ENCODE peak calls at places on chromosomes 12 and 14, in ten cellular contexts. B, S, T, D, N, R, O, H, F and P are unnamed samples.

GRCh38 chr14:34138175-34138574 is 187.3 kb upstream of the EGLN3 start:
- DNase-seq in O (no peak), B (no peak), T (no peak), F (no peak), H (no peak), R (no peak), D (no peak), N (no peak), S (no peak), P (no peak)

GRCh38 chr14:95237121-95237876 is 80.0 kb upstream of the DICER1 start:
- DNase-seq in N (no peak), F (no peak), H (no peak), B (no peak), D (no peak), S (no peak), R (no peak), T (no peak), O (no peak), P (no peak)

GRCh38 chr14:38762436-38762835 is 340.6 kb downstream of the SEC23A start:
- DNase-seq in H (no peak), R (no peak), S (no peak), B (no peak), T (no peak), F (no peak), N (no peak), D (no peak), O (no peak), P (no peak)

GRCh38 chr12:50325890-50326391 is 42.6 kb upstream of the LIMA1 start:
- DNase-seq in D (no peak), N (no peak), O (no peak), B (no peak), H (no peak), R (no peak), T (no peak), F (no peak), S (peak), P (no peak)

GRCh38 chr14:32560213-32560857 is 231.2 kb downstream of the AKAP6 start:
- DNase-seq in B (peak), S (peak), D (peak), F (peak), O (peak), R (no peak), T (no peak), N (peak), H (peak), P (peak)

GRCh38 chr12:68319988-68320623 is 12.1 kb downstream of the MDM1 start:
- DNase-seq in B (no peak), R (no peak), H (no peak), F (no peak), N (no peak), T (no peak), S (peak), O (peak), D (no peak), P (no peak)

GRCh38 chr14:21268612-21269251 is 510 bp downstream of the HNRNPC start:
- DNase-seq in R (no peak), N (peak), F (no peak), H (peak), O (peak), D (peak), B (no peak), T (peak), S (peak), P (peak)

GRCh38 chr14:103684871-103685270 is 30.4 kb downstream of the XRCC3 start:
- DNase-seq in N (no peak), S (no peak), T (no peak), H (no peak), F (no peak), O (no peak), B (no peak), D (no peak), R (no peak), P (no peak)

GRCh38 chr14:104746071-104746545 is 6.8 kb upstream of the SIVA1 start:
- DNase-seq in T (no peak), F (no peak), H (no peak), B (no peak), O (no peak), S (no peak), R (no peak), D (no peak), N (no peak), P (no peak)

GRCh38 chr14:104120281-104120741 is 18.1 kb upstream of the KIF26A start:
- DNase-seq in T (no peak), R (no peak), H (no peak), O (no peak), F (no peak), S (no peak), N (no peak), D (no peak), B (no peak), P (no peak)

GRCh38 chr14:51823706-51824105 is 36.7 kb upstream of the GNG2 start:
- DNase-seq in T (no peak), N (no peak), S (peak), O (no peak), R (no peak), B (no peak), D (no peak), F (no peak), H (no peak), P (no peak)

GRCh38 chr14:63182967-63183366 is 21.3 kb upstream of the RHOJ start:
- DNase-seq in N (no peak), B (peak), F (no peak), S (no peak), R (no peak), H (no peak), D (no peak), O (no peak), T (no peak), P (no peak)

GRCh38 chr12:124718458-124718857 is 145.2 kb downstream of the SCARB1 start:
- DNase-seq in T (no peak), R (no peak), O (no peak), B (no peak), F (no peak), N (no peak), H (no peak), S (no peak), D (no peak), P (no peak)

GRCh38 chr12:76470028-76470939 is 89.3 kb downstream of the OSBPL8 start:
- DNase-seq in O (peak), T (no peak), F (no peak), N (peak), H (no peak), D (no peak), B (peak), R (no peak), S (peak), P (no peak)

GRCh38 chr12:16389594-16389993 is 42.1 kb downstream of the MGST1 start:
- DNase-seq in N (peak), T (no peak), B (no peak), R (no peak), O (peak), D (no peak), S (peak), F (no peak), H (no peak), P (no peak)

GRCh38 chr12:25256826-25257225 is 6.1 kb upstream of the KRAS start:
- DNase-seq in F (no peak), D (no peak), S (no peak), B (no peak), O (no peak), T (no peak), N (no peak), H (no peak), R (no peak), P (no peak)

GRCh38 chr12:53196486-53196885 is 10.6 kb downstream of the ITGB7 start:
- DNase-seq in T (no peak), N (no peak), R (no peak), B (no peak), D (no peak), S (no peak), O (no peak), H (no peak), F (no peak), P (no peak)

GRCh38 chr12:4069046-4070010 is 196.1 kb upstream of the PARP11 start:
- DNase-seq in T (no peak), R (no peak), B (no peak), S (no peak), H (no peak), F (no peak), D (no peak), O (no peak), N (no peak), P (no peak)

GRCh38 chr12:72547593-72547992 is 275.4 kb downstream of the TRHDE start:
- DNase-seq in H (no peak), B (no peak), D (no peak), F (no peak), N (no peak), S (peak), R (no peak), T (no peak), O (no peak), P (no peak)

GRCh38 chr12:54296393-54297121 is 4.3 kb downstream of the NFE2 start:
- DNase-seq in F (no peak), H (no peak), B (no peak), S (no peak), O (no peak), T (no peak), N (peak), D (no peak), R (no peak), P (no peak)

GRCh38 chr14:21299562-21300130 is 19.8 kb downstream of the RPGRIP1 start:
- DNase-seq in R (no peak), H (no peak), N (no peak), T (no peak), D (no peak), S (no peak), B (no peak), F (no peak), O (no peak), P (no peak)

GRCh38 chr14:104545151-104545931 is 34.2 kb upstream of the C14orf180 start:
- DNase-seq in N (no peak), R (no peak), S (no peak), F (no peak), H (no peak), D (no peak), T (no peak), O (peak), B (no peak), P (peak)

GRCh38 chr14:68399971-68400370 is 392.9 kb downstream of the ZFP36L1 start:
- DNase-seq in N (no peak), O (no peak), B (no peak), F (no peak), H (no peak), D (no peak), R (no peak), S (no peak), T (no peak), P (no peak)

GRCh38 chr12:22543246-22544037 is 900 bp downstream of the C2CD5 start:
- DNase-seq in R (no peak), T (peak), H (peak), B (no peak), D (peak), N (no peak), F (peak), O (peak), S (peak), P (peak)

GRCh38 chr12:82593901-82594396 is 92.8 kb upstream of the TMTC2 start:
- DNase-seq in T (no peak), O (no peak), R (no peak), D (no peak), S (no peak), N (no peak), B (no peak), F (no peak), H (no peak), P (peak)

GRCh38 chr12:124512667-124513296 is 54.6 kb downstream of the NCOR2 start:
- DNase-seq in T (no peak), H (no peak), O (peak), D (peak), F (no peak), B (peak), S (peak), R (no peak), N (no peak), P (peak)

GRCh38 chr14:52327374-52328226 is 13.5 kb downstream of the PTGER2 start:
- DNase-seq in T (no peak), F (no peak), O (no peak), D (no peak), N (no peak), R (no peak), B (no peak), S (peak), H (no peak), P (no peak)

GRCh38 chr14:66468778-66469367 is 17.3 kb upstream of the CCDC196 start:
- DNase-seq in D (no peak), N (no peak), T (no peak), B (no peak), S (no peak), H (no peak), R (no peak), O (no peak), F (no peak), P (no peak)

GRCh38 chr14:61527325-61528100 is 167.8 kb upstream of the HIF1A start:
- DNase-seq in B (no peak), T (no peak), R (no peak), H (no peak), O (no peak), F (no peak), N (no peak), D (no peak), S (peak), P (no peak)

GRCh38 chr12:63930971-63931370 is 86.5 kb downstream of the SRGAP1 start:
- DNase-seq in D (no peak), T (no peak), O (no peak), B (no peak), S (peak), R (no peak), H (no peak), F (no peak), N (no peak), P (no peak)

GRCh38 chr12:94961413-94961812 is 42.1 kb downstream of the NDUFA12 start:
- DNase-seq in D (no peak), O (no peak), S (no peak), N (no peak), R (no peak), H (no peak), F (no peak), B (no peak), T (no peak), P (no peak)

GRCh38 chr12:18583655-18584054 is 154.2 kb downstream of the PLCZ1 start:
- DNase-seq in N (no peak), D (no peak), H (no peak), S (peak), T (no peak), F (no peak), O (no peak), R (no peak), B (no peak), P (no peak)

GRCh38 chr12:33533527-33533926 is 93.9 kb upstream of the SYT10 start:
- DNase-seq in D (no peak), H (no peak), S (no peak), N (no peak), R (no peak), T (no peak), B (no peak), F (no peak), O (no peak), P (no peak)

GRCh38 chr12:80373666-80374065 is 70.4 kb upstream of the PTPRQ start:
- DNase-seq in H (no peak), S (no peak), T (no peak), F (no peak), D (no peak), N (no peak), B (no peak), O (no peak), R (no peak), P (no peak)

GRCh38 chr14:102885686-102886447 is 36.6 kb upstream of the AMN start:
- DNase-seq in O (no peak), H (no peak), F (no peak), S (no peak), N (no peak), T (no peak), B (no peak), D (no peak), R (no peak), P (no peak)

GRCh38 chr12:101997102-101997501 is 64.7 kb downstream of the WASHC3 start:
- DNase-seq in D (no peak), B (no peak), S (no peak), R (no peak), H (no peak), F (no peak), T (no peak), O (no peak), N (no peak), P (no peak)